ENCODE peak calls at places on chromosomes 11 and 22, in five cellular contexts. D, F, W, O and U are unnamed samples.
A peak's percentile ranks its signal among the peaks of the same experiment; 100 is the strongest.

GRCh38 chr22:35275580-35275979 is 18.3 kb downstream of the HMGXB4 start:
- DNase-seq in D (no peak), O (peak; percentile 12), W (no peak), F (no peak), U (no peak)

GRCh38 chr11:74325649-74326645 is 14.5 kb upstream of the P4HA3 start:
- DNase-seq in F (no peak), D (no peak), W (no peak), O (peak; percentile 93), U (peak; percentile 95)

GRCh38 chr11:29282088-29282487 is 734.7 kb downstream of the KCNA4 start:
- DNase-seq in F (peak; percentile 35), D (no peak), O (peak; percentile 98), W (no peak), U (peak; percentile 88)

GRCh38 chr11:93537022-93537421 is 6.2 kb downstream of the SMCO4 start:
- DNase-seq in D (no peak), O (no peak), F (no peak), W (no peak), U (no peak)

GRCh38 chr22:38257170-38257569 is 15.6 kb downstream of the TMEM184B start:
- DNase-seq in F (no peak), O (peak; percentile 65), W (no peak), D (no peak), U (peak; percentile 82)

GRCh38 chr11:69437001-69437875 is 44.2 kb upstream of the LINC01488 start:
- DNase-seq in F (peak; percentile 88), O (peak; percentile 29), W (no peak), D (no peak), U (no peak)

GRCh38 chr22:24322522-24322921 is 51.9 kb downstream of the SPECC1L start:
- DNase-seq in D (no peak), O (no peak), W (no peak), F (no peak), U (no peak)

GRCh38 chr11:2434008-2434407 is 10.3 kb downstream of the TRPM5 start:
- DNase-seq in O (no peak), F (no peak), W (no peak), D (no peak), U (no peak)

GRCh38 chr11:132125855-132126841 is 755.7 kb downstream of the NTM start:
- DNase-seq in F (no peak), O (peak; percentile 62), D (peak; percentile 32), W (no peak), U (peak; percentile 56)

GRCh38 chr22:47106806-47107205 is 344.4 kb downstream of the TBC1D22A start:
- DNase-seq in W (no peak), O (no peak), D (no peak), F (no peak), U (no peak)

GRCh38 chr11:133724116-133724515 is 121.2 kb downstream of the SPATA19 start:
- DNase-seq in W (no peak), O (no peak), D (peak; percentile 6), F (no peak), U (no peak)

GRCh38 chr11:115226556-115226955 is 277.7 kb downstream of the CADM1 start:
- DNase-seq in D (no peak), O (peak; percentile 92), W (no peak), F (peak; percentile 55), U (peak; percentile 19)